ENCODE peak calls at places on chromosomes 13 and 19, in four cellular contexts. One of them, this sample, is unnamed.

GRCh38 chr19:7699422-7700127 is 2.4 kb downstream of the FCER2 start:
- DNase-seq in Peyer's patch: no peak
- DNase-seq in body of pancreas: no peak
- DNase-seq in suprapubic skin: no peak
- DNase-seq in this sample: no peak

GRCh38 chr13:25046985-25047660 is 48.8 kb upstream of the PABPC3 start:
- DNase-seq in Peyer's patch: no peak
- DNase-seq in body of pancreas: no peak
- DNase-seq in suprapubic skin: no peak
- DNase-seq in this sample: no peak

GRCh38 chr13:76216729-76217128 is 580.6 kb downstream of the LMO7 start:
- DNase-seq in Peyer's patch: no peak
- DNase-seq in body of pancreas: no peak
- DNase-seq in suprapubic skin: no peak
- DNase-seq in this sample: no peak

GRCh38 chr19:50693064-50693975 is 26.3 kb downstream of the SHANK1 start:
- DNase-seq in Peyer's patch: no peak
- DNase-seq in body of pancreas: no peak
- DNase-seq in suprapubic skin: no peak
- DNase-seq in this sample: no peak

GRCh38 chr19:54190942-54191670 is at the start of gene TSEN34:
- DNase-seq in Peyer's patch: peak
- DNase-seq in body of pancreas: peak
- DNase-seq in suprapubic skin: no peak
- DNase-seq in this sample: peak

GRCh38 chr13:20717581-20718542 is 14.4 kb downstream of the IL17D start:
- DNase-seq in Peyer's patch: no peak
- DNase-seq in body of pancreas: no peak
- DNase-seq in suprapubic skin: no peak
- DNase-seq in this sample: no peak

GRCh38 chr19:8307965-8308866 is at the start of gene CD320:
- DNase-seq in Peyer's patch: peak
- DNase-seq in body of pancreas: peak
- DNase-seq in suprapubic skin: peak
- DNase-seq in this sample: peak

GRCh38 chr19:52039169-52039568 is 9.5 kb downstream of the ZNF432 start:
- DNase-seq in Peyer's patch: no peak
- DNase-seq in body of pancreas: no peak
- DNase-seq in suprapubic skin: no peak
- DNase-seq in this sample: no peak

GRCh38 chr13:19818223-19818842 is 35.6 kb upstream of the PSPC1 start:
- DNase-seq in Peyer's patch: peak
- DNase-seq in body of pancreas: peak
- DNase-seq in suprapubic skin: no peak
- DNase-seq in this sample: no peak

GRCh38 chr13:113153810-113154748 is 4.4 kb upstream of the PROZ start:
- DNase-seq in Peyer's patch: peak
- DNase-seq in body of pancreas: peak
- DNase-seq in suprapubic skin: peak
- DNase-seq in this sample: peak

GRCh38 chr19:42023121-42023942 is 29.3 kb upstream of the ATP1A3 start:
- DNase-seq in Peyer's patch: peak
- DNase-seq in body of pancreas: no peak
- DNase-seq in suprapubic skin: no peak
- DNase-seq in this sample: no peak

GRCh38 chr19:38661996-38662395 is 14.5 kb downstream of the ACTN4 start:
- DNase-seq in Peyer's patch: no peak
- DNase-seq in body of pancreas: peak
- DNase-seq in suprapubic skin: no peak
- DNase-seq in this sample: no peak

GRCh38 chr19:30620354-30620753 is 248.2 kb downstream of the ZNF536 start:
- DNase-seq in Peyer's patch: no peak
- DNase-seq in body of pancreas: no peak
- DNase-seq in suprapubic skin: no peak
- DNase-seq in this sample: no peak

GRCh38 chr19:54186351-54186750 is 3.0 kb downstream of the MBOAT7 start:
- DNase-seq in Peyer's patch: no peak
- DNase-seq in body of pancreas: no peak
- DNase-seq in suprapubic skin: no peak
- DNase-seq in this sample: no peak

GRCh38 chr13:64810701-64811258 is 2419.4 kb downstream of the PCDH9 start:
- DNase-seq in Peyer's patch: no peak
- DNase-seq in body of pancreas: no peak
- DNase-seq in suprapubic skin: no peak
- DNase-seq in this sample: no peak

GRCh38 chr13:29803221-29803620 is 47.2 kb downstream of the UBL3 start:
- DNase-seq in Peyer's patch: no peak
- DNase-seq in body of pancreas: no peak
- DNase-seq in suprapubic skin: no peak
- DNase-seq in this sample: no peak

GRCh38 chr13:29805994-29806748 is 44.2 kb downstream of the UBL3 start:
- DNase-seq in Peyer's patch: no peak
- DNase-seq in body of pancreas: no peak
- DNase-seq in suprapubic skin: no peak
- DNase-seq in this sample: no peak

GRCh38 chr13:29810145-29810742 is 40.2 kb downstream of the UBL3 start:
- DNase-seq in Peyer's patch: no peak
- DNase-seq in body of pancreas: no peak
- DNase-seq in suprapubic skin: no peak
- DNase-seq in this sample: no peak

GRCh38 chr13:29810898-29811297 is 39.5 kb downstream of the UBL3 start:
- DNase-seq in Peyer's patch: no peak
- DNase-seq in body of pancreas: no peak
- DNase-seq in suprapubic skin: no peak
- DNase-seq in this sample: no peak

GRCh38 chr13:29808264-29808663 is 42.2 kb downstream of the UBL3 start:
- DNase-seq in Peyer's patch: no peak
- DNase-seq in body of pancreas: no peak
- DNase-seq in suprapubic skin: no peak
- DNase-seq in this sample: no peak
- TF ChIP-seq POLR2A in Peyer's patch: no peak
- TF ChIP-seq POLR2A in body of pancreas: no peak
- TF ChIP-seq POLR2A in suprapubic skin: no peak
- TF ChIP-seq POLR2A in this sample: no peak

DNA sequence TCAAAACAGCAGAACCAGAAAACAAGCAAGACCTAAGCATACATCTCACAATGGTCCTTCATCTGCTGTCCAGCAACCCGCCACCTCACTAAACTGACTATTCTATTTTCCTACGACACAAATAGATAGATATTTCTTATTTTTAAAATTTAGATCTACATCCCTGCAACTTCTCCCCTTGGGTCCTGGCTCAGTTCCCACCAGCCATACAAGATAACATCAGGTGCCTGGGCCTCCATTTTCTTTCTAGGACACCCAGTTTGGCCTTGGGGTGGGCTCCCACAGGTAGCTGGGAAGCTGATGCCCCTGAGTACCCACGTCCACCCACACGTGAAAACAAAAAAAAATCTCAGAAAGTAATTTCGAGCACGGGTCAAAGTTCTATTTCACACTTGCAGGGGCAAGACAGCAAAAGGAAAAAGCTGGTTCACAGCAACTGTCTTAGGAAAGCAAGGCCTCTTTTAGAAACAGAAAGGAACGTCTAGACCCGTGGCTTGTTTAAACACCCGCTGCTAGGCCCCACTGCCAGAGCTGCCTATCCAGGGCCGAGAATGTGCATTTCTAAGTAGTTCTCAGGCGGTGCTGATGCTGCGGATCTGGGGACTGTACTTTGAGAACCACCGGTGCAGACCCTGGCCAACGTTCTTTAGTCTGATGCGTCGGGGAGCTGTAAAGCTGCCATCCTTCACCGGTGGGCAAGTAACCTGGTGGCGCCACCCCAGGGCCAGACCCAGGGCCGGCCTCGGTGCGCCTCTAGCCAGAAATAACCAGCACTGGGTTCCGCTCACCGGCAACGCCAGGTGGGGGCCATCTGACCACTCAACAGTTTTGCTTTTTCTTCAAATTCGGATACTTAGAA is 47.3 kb downstream of the TGDS start:
- DNase-seq in Peyer's patch: peak
- DNase-seq in body of pancreas: peak
- DNase-seq in suprapubic skin: peak
- DNase-seq in this sample: peak
- TF ChIP-seq CTCF in Peyer's patch: no peak
- TF ChIP-seq CTCF in body of pancreas: no peak
- TF ChIP-seq CTCF in suprapubic skin: no peak
- TF ChIP-seq CTCF in this sample: no peak

GRCh38 chr19:973726-974563 is 10.2 kb upstream of the WDR18 start:
- DNase-seq in Peyer's patch: no peak
- DNase-seq in body of pancreas: no peak
- DNase-seq in suprapubic skin: no peak
- DNase-seq in this sample: no peak
- TF ChIP-seq POLR2A in Peyer's patch: no peak
- TF ChIP-seq POLR2A in body of pancreas: no peak
- TF ChIP-seq POLR2A in suprapubic skin: no peak
- TF ChIP-seq POLR2A in this sample: no peak

GRCh38 chr19:14096272-14096992 is 5.9 kb upstream of the SAMD1 start:
- DNase-seq in Peyer's patch: no peak
- DNase-seq in body of pancreas: no peak
- DNase-seq in suprapubic skin: no peak
- DNase-seq in this sample: no peak
- TF ChIP-seq CTCF in Peyer's patch: no peak
- TF ChIP-seq CTCF in body of pancreas: no peak
- TF ChIP-seq CTCF in suprapubic skin: no peak
- TF ChIP-seq CTCF in this sample: no peak

GRCh38 chr13:94595943-94596574 is at the start of gene TGDS:
- DNase-seq in Peyer's patch: peak
- DNase-seq in body of pancreas: peak
- DNase-seq in suprapubic skin: peak
- DNase-seq in this sample: peak
- TF ChIP-seq POLR2A in Peyer's patch: peak
- TF ChIP-seq POLR2A in body of pancreas: peak
- TF ChIP-seq POLR2A in suprapubic skin: no peak
- TF ChIP-seq POLR2A in this sample: peak

This sample was measured in uterus.